ENCODE peak calls at places on chromosomes 2 and 18, in eight cellular contexts. Z is activated T-cell treated with anti-CD3 and anti-CD28 coated beads, Interleukin-2, amount 50 U/mL, for 24 hours; F is stimulated activated CD4-positive, alpha-beta T cell treated with anti-CD3 and anti-CD28 coated beads, Interleukin-1b, Interleukin-23, amount 100 ng/mL, for 24 hours; N is tibial nerve; V is OCI-LY7; A is aorta; W is A172; U is cardiac muscle cell. C is an unnamed sample.

GRCh38 chr2:46891956-46892553 is 23.6 kb downstream of the MCFD2 start:
- DNase-seq in V (no peak), U (no peak), F (no peak), A (peak), W (no peak), N (no peak), Z (no peak), C (no peak)

GRCh38 chr2:64447317-64448060 is 6.5 kb upstream of the LGALSL start:
- DNase-seq in U (peak), F (no peak), A (no peak), Z (no peak), N (no peak), V (no peak), W (peak), C (no peak)

GRCh38 chr2:216677439-216678097 is 17.8 kb downstream of the IGFBP5 start:
- DNase-seq in N (no peak), A (peak), U (no peak), V (no peak), W (no peak), F (no peak), Z (no peak), C (no peak)

GRCh38 chr18:63025251-63025710 is 294.3 kb downstream of the BCL2 start:
- DNase-seq in F (no peak), Z (no peak), W (peak), U (peak), N (no peak), A (peak), V (no peak), C (no peak)

GRCh38 chr2:215542690-215543089 is 106.8 kb upstream of the FN1 start:
- DNase-seq in Z (no peak), A (no peak), V (no peak), W (no peak), N (no peak), U (no peak), F (no peak), C (no peak)

GRCh38 chr2:47009368-47009767 is 93.8 kb upstream of the MCFD2 start:
- DNase-seq in V (no peak), U (no peak), Z (no peak), F (no peak), N (no peak), W (no peak), A (no peak), C (no peak)

GRCh38 chr2:125837108-125837507 is 818.9 kb upstream of the GYPC start:
- DNase-seq in N (no peak), W (no peak), Z (no peak), U (no peak), A (no peak), F (no peak), V (no peak), C (no peak)

GRCh38 chr2:197286805-197287595 is 23.6 kb downstream of the ANKRD44 start:
- DNase-seq in F (no peak), A (no peak), V (peak), N (peak), Z (no peak), W (peak), U (peak), C (no peak)

GRCh38 chr2:100982431-100982861 is 19.6 kb upstream of the RPL31 start:
- DNase-seq in W (no peak), F (no peak), A (peak), V (no peak), N (no peak), U (no peak), Z (no peak), C (no peak)

GRCh38 chr18:45551417-45551816 is 63.9 kb upstream of the SLC14A2 start:
- DNase-seq in N (no peak), A (no peak), V (no peak), Z (no peak), W (no peak), F (no peak), U (no peak), C (no peak)

GRCh38 chr18:59904051-59904601 is 4.3 kb downstream of the PMAIP1 start:
- DNase-seq in F (no peak), Z (no peak), N (no peak), V (no peak), A (no peak), W (no peak), U (no peak), C (no peak)

GRCh38 chr2:144376475-144376874 is 143.4 kb downstream of the ZEB2 start:
- DNase-seq in V (no peak), Z (no peak), W (no peak), N (no peak), A (no peak), U (no peak), F (no peak), C (no peak)

GRCh38 chr2:241616168-241617125 is 20.5 kb downstream of the THAP4 start:
- DNase-seq in Z (no peak), N (no peak), W (no peak), U (no peak), A (no peak), F (no peak), V (no peak), C (no peak)

GRCh38 chr2:136118819-136119716 is 1.1 kb upstream of the CXCR4 start:
- DNase-seq in V (peak), W (no peak), U (no peak), Z (peak), A (peak), N (peak), F (peak), C (peak)

GRCh38 chr2:98464772-98465310 is 20.2 kb downstream of the INPP4A start:
- DNase-seq in F (no peak), W (no peak), N (no peak), U (no peak), Z (no peak), A (no peak), V (peak), C (no peak)

GRCh38 chr2:233245406-233245805 is 6.1 kb upstream of the ATG16L1 start:
- DNase-seq in F (no peak), U (no peak), A (no peak), V (no peak), W (no peak), N (no peak), Z (no peak), C (no peak)

GRCh38 chr2:238305965-238306679 is 14.2 kb upstream of the TRAF3IP1 start:
- DNase-seq in N (no peak), W (no peak), U (no peak), A (no peak), V (peak), Z (no peak), F (no peak), C (no peak)

GRCh38 chr2:52668752-52669151 is 1098.9 kb upstream of the CHAC2 start:
- DNase-seq in W (no peak), A (no peak), N (no peak), Z (no peak), F (no peak), U (no peak), V (no peak), C (no peak)

GRCh38 chr2:71792926-71793761 is 339.8 kb downstream of the DYSF start:
- DNase-seq in W (peak), U (peak), V (no peak), N (no peak), A (no peak), F (no peak), Z (no peak), C (no peak)

GRCh38 chr2:45944075-45944474 is 292.6 kb downstream of the PRKCE start:
- DNase-seq in Z (no peak), W (peak), F (no peak), U (peak), A (no peak), N (no peak), V (no peak), C (no peak)

GRCh38 chr2:170923799-170924198 is 5.3 kb upstream of the GORASP2 start:
- DNase-seq in V (peak), A (no peak), U (no peak), F (no peak), W (no peak), Z (no peak), N (no peak), C (no peak)

GRCh38 chr2:231931481-231931915 is 5.3 kb upstream of the NPPC start:
- DNase-seq in W (no peak), F (no peak), A (no peak), Z (no peak), N (no peak), V (no peak), U (no peak), C (no peak)